ENCODE peak calls at places on chromosome 22, in six cellular contexts. J is AG09319; K is KBM-7; I is nucleus accumbens; R is NCI-H446; C is activated naive CD4-positive, alpha-beta T cell. V is an unnamed sample.
A peak's percentile ranks its signal among the peaks of the same experiment; 100 is the strongest.

GRCh38 chr22:50527921-50528681 is 1.7 kb downstream of the TYMP start:
- DNase-seq in J (no peak), K (no peak), I (no peak), R (no peak), C (no peak), V (no peak)

GRCh38 chr22:30947163-30947820 is 21.3 kb downstream of the MORC2 start:
- DNase-seq in J (no peak), K (no peak), I (peak; percentile 74), R (peak; percentile 71), C (no peak), V (peak; percentile 26)

GRCh38 chr22:35435201-35435712 is 35.3 kb downstream of the MCM5 start:
- DNase-seq in J (no peak), K (no peak), I (no peak), R (no peak), C (no peak), V (no peak)

GRCh38 chr22:36201630-36202312 is at the start of gene APOL4:
- DNase-seq in J (no peak), K (peak; percentile 85), I (peak; percentile 22), R (peak; percentile 80), C (no peak), V (no peak)

GRCh38 chr22:41722496-41722895 is 23.2 kb downstream of the MEI1 start:
- DNase-seq in J (no peak), K (no peak), I (no peak), R (no peak), C (no peak), V (no peak)

GRCh38 chr22:16961477-16962186 is 46.4 kb downstream of the GAB4 start:
- DNase-seq in J (no peak), K (no peak), I (no peak), R (no peak), C (no peak), V (no peak)

GRCh38 chr22:36162127-36163034 is 1.8 kb upstream of the APOL3 start:
- DNase-seq in J (no peak), K (peak; percentile 8), I (no peak), R (no peak), C (no peak), V (no peak)

GRCh38 chr22:40434745-40435144 is 64.4 kb downstream of the SGSM3 start:
- DNase-seq in J (no peak), K (no peak), I (no peak), R (no peak), C (no peak), V (no peak)

GRCh38 chr22:19180740-19181410 is 2.3 kb upstream of the SLC25A1 start:
- DNase-seq in J (no peak), K (no peak), I (no peak), R (no peak), C (no peak), V (no peak)

GRCh38 chr22:36999463-36999862 is 19.8 kb downstream of the TST start:
- DNase-seq in J (no peak), K (no peak), I (no peak), R (no peak), C (no peak), V (no peak)

GRCh38 chr22:31828739-31829138 is 74.9 kb downstream of the DEPDC5 start:
- DNase-seq in J (no peak), K (no peak), I (no peak), R (no peak), C (no peak), V (no peak)

GRCh38 chr22:23057331-23057730 is 13.0 kb upstream of the GNAZ start:
- DNase-seq in J (no peak), K (no peak), I (no peak), R (no peak), C (no peak), V (no peak)

GRCh38 chr22:19290400-19291217 is 910 bp downstream of the CLTCL1 start:
- DNase-seq in J (no peak), K (peak; percentile 39), I (no peak), R (no peak), C (no peak), V (no peak)

GRCh38 chr22:38317995-38318715 is 922 bp upstream of the CSNK1E start:
- DNase-seq in J (no peak), K (peak; percentile 77), I (no peak), R (peak; percentile 13), C (no peak), V (no peak)

GRCh38 chr22:37525746-37526350 is 6.6 kb upstream of the CARD10 start:
- DNase-seq in J (no peak), K (no peak), I (no peak), R (no peak), C (no peak), V (no peak)

GRCh38 chr22:33781396-33781795 is 138.9 kb downstream of the LARGE1 start:
- DNase-seq in J (no peak), K (no peak), I (no peak), R (no peak), C (no peak), V (no peak)

GRCh38 chr22:24445481-24446290 is 18.3 kb downstream of the ADORA2A start:
- DNase-seq in J (no peak), K (no peak), I (no peak), R (no peak), C (no peak), V (no peak)

GRCh38 chr22:29298641-29299040 is 7.8 kb upstream of the GAS2L1 start:
- DNase-seq in J (no peak), K (no peak), I (no peak), R (no peak), C (no peak), V (no peak)

GRCh38 chr22:36331912-36332622 is 55.7 kb downstream of the MYH9 start:
- DNase-seq in J (no peak), K (peak; percentile 82), I (peak; percentile 35), R (peak; percentile 79), C (no peak), V (no peak)